ENCODE peak calls at places on chromosomes 1 and 21, in seven cellular contexts. One of them, this sample, is unnamed.

GRCh38 chr21:38769253-38769780 is 36.4 kb upstream of the ETS2 start:
- DNase-seq in lower lobe of right lung: no peak
- DNase-seq in H9: no peak
- DNase-seq in heart right ventricle: no peak
- DNase-seq in pancreas: no peak
- DNase-seq in fibroblast of lung: peak
- DNase-seq in IMR-90: peak
- DNase-seq in this sample: no peak

GRCh38 chr1:170530972-170531757 is 801 bp upstream of the GORAB start:
- DNase-seq in lower lobe of right lung: peak
- DNase-seq in H9: no peak
- DNase-seq in heart right ventricle: peak
- DNase-seq in pancreas: no peak
- DNase-seq in fibroblast of lung: peak
- DNase-seq in IMR-90: no peak
- DNase-seq in this sample: no peak

GRCh38 chr21:29306920-29307319 is 8.2 kb downstream of the BACH1 start:
- DNase-seq in lower lobe of right lung: no peak
- DNase-seq in H9: no peak
- DNase-seq in heart right ventricle: no peak
- DNase-seq in pancreas: no peak
- DNase-seq in fibroblast of lung: no peak
- DNase-seq in IMR-90: no peak
- DNase-seq in this sample: no peak

GRCh38 chr1:214496126-214496525 is 55.3 kb downstream of the PTPN14 start:
- DNase-seq in lower lobe of right lung: no peak
- DNase-seq in H9: no peak
- DNase-seq in heart right ventricle: no peak
- DNase-seq in pancreas: no peak
- DNase-seq in fibroblast of lung: no peak
- DNase-seq in IMR-90: no peak
- DNase-seq in this sample: no peak

GRCh38 chr1:221884821-221885220 is 142.9 kb upstream of the DUSP10 start:
- DNase-seq in lower lobe of right lung: no peak
- DNase-seq in H9: no peak
- DNase-seq in heart right ventricle: no peak
- DNase-seq in pancreas: no peak
- DNase-seq in fibroblast of lung: no peak
- DNase-seq in IMR-90: peak
- DNase-seq in this sample: no peak

GRCh38 chr21:32861871-32862270 is 90.3 kb upstream of the PAXBP1 start:
- DNase-seq in lower lobe of right lung: no peak
- DNase-seq in H9: no peak
- DNase-seq in heart right ventricle: no peak
- DNase-seq in pancreas: no peak
- DNase-seq in fibroblast of lung: peak
- DNase-seq in IMR-90: no peak
- DNase-seq in this sample: no peak

GRCh38 chr1:223114871-223115270 is 28.2 kb downstream of the TLR5 start:
- DNase-seq in lower lobe of right lung: no peak
- DNase-seq in H9: no peak
- DNase-seq in heart right ventricle: no peak
- DNase-seq in pancreas: no peak
- DNase-seq in fibroblast of lung: no peak
- DNase-seq in IMR-90: no peak
- DNase-seq in this sample: no peak

GRCh38 chr1:245825128-245825901 is 670.5 kb downstream of the KIF26B start:
- DNase-seq in lower lobe of right lung: no peak
- DNase-seq in H9: peak
- DNase-seq in heart right ventricle: no peak
- DNase-seq in pancreas: no peak
- DNase-seq in fibroblast of lung: peak
- DNase-seq in IMR-90: peak
- DNase-seq in this sample: no peak

GRCh38 chr1:17553970-17554369 is 14.5 kb downstream of the ARHGEF10L start:
- DNase-seq in lower lobe of right lung: no peak
- DNase-seq in H9: no peak
- DNase-seq in heart right ventricle: no peak
- DNase-seq in pancreas: no peak
- DNase-seq in fibroblast of lung: peak
- DNase-seq in IMR-90: peak
- DNase-seq in this sample: peak

GRCh38 chr1:38217316-38217715 is 170.7 kb upstream of the POU3F1 start:
- DNase-seq in lower lobe of right lung: no peak
- DNase-seq in H9: no peak
- DNase-seq in heart right ventricle: no peak
- DNase-seq in pancreas: no peak
- DNase-seq in fibroblast of lung: no peak
- DNase-seq in IMR-90: no peak
- DNase-seq in this sample: no peak

GRCh38 chr1:234926574-234927311 is 201.9 kb downstream of the TOMM20 start:
- DNase-seq in lower lobe of right lung: no peak
- DNase-seq in H9: peak
- DNase-seq in heart right ventricle: no peak
- DNase-seq in pancreas: peak
- DNase-seq in fibroblast of lung: no peak
- DNase-seq in IMR-90: no peak
- DNase-seq in this sample: no peak

GRCh38 chr1:220028496-220028895 is 17.8 kb downstream of the EPRS1 start:
- DNase-seq in lower lobe of right lung: no peak
- DNase-seq in H9: no peak
- DNase-seq in heart right ventricle: no peak
- DNase-seq in pancreas: no peak
- DNase-seq in fibroblast of lung: no peak
- DNase-seq in IMR-90: no peak
- DNase-seq in this sample: no peak

GRCh38 chr1:172647110-172647564 is 11.8 kb upstream of the FASLG start:
- DNase-seq in lower lobe of right lung: no peak
- DNase-seq in H9: no peak
- DNase-seq in heart right ventricle: no peak
- DNase-seq in pancreas: no peak
- DNase-seq in fibroblast of lung: no peak
- DNase-seq in IMR-90: peak
- DNase-seq in this sample: no peak

GRCh38 chr1:21594935-21595897 is 73.9 kb downstream of the RAP1GAP start:
- DNase-seq in lower lobe of right lung: peak
- DNase-seq in H9: peak
- DNase-seq in heart right ventricle: peak
- DNase-seq in pancreas: peak
- DNase-seq in fibroblast of lung: peak
- DNase-seq in IMR-90: peak
- DNase-seq in this sample: no peak

GRCh38 chr1:208803371-208803811 is 559.2 kb upstream of the PLXNA2 start:
- DNase-seq in lower lobe of right lung: no peak
- DNase-seq in H9: no peak
- DNase-seq in heart right ventricle: no peak
- DNase-seq in pancreas: no peak
- DNase-seq in fibroblast of lung: no peak
- DNase-seq in IMR-90: no peak
- DNase-seq in this sample: no peak

GRCh38 chr1:112544011-112544688 is 35.4 kb downstream of the WNT2B start:
- DNase-seq in lower lobe of right lung: no peak
- DNase-seq in H9: no peak
- DNase-seq in heart right ventricle: no peak
- DNase-seq in pancreas: no peak
- DNase-seq in fibroblast of lung: peak
- DNase-seq in IMR-90: peak
- DNase-seq in this sample: peak

GRCh38 chr1:147752531-147752930 is 7.9 kb downstream of the GJA5 start:
- DNase-seq in lower lobe of right lung: no peak
- DNase-seq in H9: no peak
- DNase-seq in heart right ventricle: no peak
- DNase-seq in pancreas: no peak
- DNase-seq in fibroblast of lung: no peak
- DNase-seq in IMR-90: no peak
- DNase-seq in this sample: no peak

GRCh38 chr1:156281281-156282142 is 1.1 kb downstream of the SMG5 start:
- DNase-seq in lower lobe of right lung: no peak
- DNase-seq in H9: no peak
- DNase-seq in heart right ventricle: peak
- DNase-seq in pancreas: no peak
- DNase-seq in fibroblast of lung: peak
- DNase-seq in IMR-90: peak
- DNase-seq in this sample: no peak

GRCh38 chr21:18350216-18350615 is 53.4 kb downstream of the TMPRSS15 start:
- DNase-seq in lower lobe of right lung: no peak
- DNase-seq in H9: no peak
- DNase-seq in heart right ventricle: no peak
- DNase-seq in pancreas: no peak
- DNase-seq in fibroblast of lung: peak
- DNase-seq in IMR-90: no peak
- DNase-seq in this sample: peak

GRCh38 chr1:43711524-43712386 is 4.4 kb downstream of the ST3GAL3 start:
- DNase-seq in lower lobe of right lung: no peak
- DNase-seq in H9: no peak
- DNase-seq in heart right ventricle: no peak
- DNase-seq in pancreas: no peak
- DNase-seq in fibroblast of lung: peak
- DNase-seq in IMR-90: peak
- DNase-seq in this sample: peak

GRCh38 chr1:25543425-25544242 is at the start of gene LDLRAP1:
- DNase-seq in lower lobe of right lung: peak
- DNase-seq in H9: peak
- DNase-seq in heart right ventricle: peak
- DNase-seq in pancreas: peak
- DNase-seq in fibroblast of lung: peak
- DNase-seq in IMR-90: peak
- DNase-seq in this sample: no peak

DNA sequence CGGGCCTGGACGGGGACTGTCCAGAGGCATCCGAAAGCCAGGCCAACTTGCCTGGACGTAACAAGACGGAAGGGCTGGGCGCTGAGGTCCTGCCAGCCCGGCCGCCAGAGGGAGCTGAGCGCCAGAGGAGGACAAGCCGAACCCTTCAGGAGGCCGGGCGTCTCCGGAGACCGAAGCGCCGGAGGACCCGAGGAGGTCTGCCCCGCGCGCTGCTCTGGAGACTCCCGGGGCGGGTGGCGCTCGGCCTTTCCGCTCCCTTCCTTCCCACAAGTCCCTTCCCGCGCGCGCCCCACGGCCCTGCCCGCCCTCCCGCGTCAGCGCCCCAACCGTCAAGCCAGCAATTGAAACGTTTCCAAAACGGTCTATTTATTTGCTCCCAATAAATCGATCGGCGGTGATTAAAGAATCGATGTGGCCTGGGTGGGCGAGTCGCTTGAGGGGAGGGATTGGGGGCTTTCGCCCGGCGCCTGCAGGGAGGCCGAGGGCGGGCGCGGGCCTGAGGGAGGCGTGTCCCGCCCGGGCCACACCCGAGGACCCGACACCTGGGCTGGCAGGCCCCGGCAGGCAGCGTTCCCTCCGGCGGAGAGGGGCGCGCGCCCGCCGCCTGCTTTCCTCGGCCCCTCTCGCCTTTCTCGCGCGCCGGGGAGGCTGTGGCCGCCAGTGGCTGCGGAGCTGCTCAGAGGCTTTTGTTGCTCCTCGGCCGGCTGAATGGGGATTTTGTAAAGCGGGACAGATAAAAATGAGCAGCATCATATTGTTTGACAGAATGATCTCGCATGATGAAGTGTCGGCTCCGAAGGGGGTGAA is 5.2 kb upstream of the FOXD3 start:
- DNase-seq in lower lobe of right lung: peak
- DNase-seq in H9: peak
- DNase-seq in heart right ventricle: peak
- DNase-seq in pancreas: peak
- DNase-seq in fibroblast of lung: peak
- DNase-seq in IMR-90: peak
- DNase-seq in this sample: no peak
- TF ChIP-seq CTCF in lower lobe of right lung: peak
- TF ChIP-seq CTCF in H9: peak
- TF ChIP-seq CTCF in heart right ventricle: peak
- TF ChIP-seq CTCF in pancreas: peak
- TF ChIP-seq CTCF in fibroblast of lung: peak
- TF ChIP-seq CTCF in IMR-90: peak
- TF ChIP-seq CTCF in this sample: peak

GRCh38 chr1:52748119-52748518 is 21.9 kb downstream of the ZYG11B start:
- DNase-seq in lower lobe of right lung: no peak
- DNase-seq in H9: no peak
- DNase-seq in heart right ventricle: no peak
- DNase-seq in pancreas: no peak
- DNase-seq in fibroblast of lung: peak
- DNase-seq in IMR-90: no peak
- DNase-seq in this sample: no peak
- H3K27ac ChIP-seq in lower lobe of right lung: no peak
- H3K27ac ChIP-seq in H9: no peak
- H3K27ac ChIP-seq in heart right ventricle: no peak
- H3K27ac ChIP-seq in pancreas: no peak
- H3K27ac ChIP-seq in fibroblast of lung: no peak
- H3K27ac ChIP-seq in IMR-90: no peak
- H3K27ac ChIP-seq in this sample: no peak

GRCh38 chr1:35650416-35650815 is 9.1 kb upstream of the PSMB2 start:
- DNase-seq in lower lobe of right lung: no peak
- DNase-seq in H9: no peak
- DNase-seq in heart right ventricle: no peak
- DNase-seq in pancreas: no peak
- DNase-seq in fibroblast of lung: no peak
- DNase-seq in IMR-90: no peak
- DNase-seq in this sample: no peak

GRCh38 chr1:35641233-35641866 is at the start of gene PSMB2:
- DNase-seq in lower lobe of right lung: peak
- DNase-seq in H9: peak
- DNase-seq in heart right ventricle: peak
- DNase-seq in pancreas: peak
- DNase-seq in fibroblast of lung: peak
- DNase-seq in IMR-90: peak
- DNase-seq in this sample: peak

GRCh38 chr1:35644204-35644603 is 2.9 kb upstream of the PSMB2 start:
- DNase-seq in lower lobe of right lung: no peak
- DNase-seq in H9: no peak
- DNase-seq in heart right ventricle: no peak
- DNase-seq in pancreas: no peak
- DNase-seq in fibroblast of lung: no peak
- DNase-seq in IMR-90: no peak
- DNase-seq in this sample: no peak

GRCh38 chr1:35642472-35642955 is 1.2 kb upstream of the PSMB2 start:
- DNase-seq in lower lobe of right lung: no peak
- DNase-seq in H9: peak
- DNase-seq in heart right ventricle: no peak
- DNase-seq in pancreas: peak
- DNase-seq in fibroblast of lung: no peak
- DNase-seq in IMR-90: no peak
- DNase-seq in this sample: no peak

DNA sequence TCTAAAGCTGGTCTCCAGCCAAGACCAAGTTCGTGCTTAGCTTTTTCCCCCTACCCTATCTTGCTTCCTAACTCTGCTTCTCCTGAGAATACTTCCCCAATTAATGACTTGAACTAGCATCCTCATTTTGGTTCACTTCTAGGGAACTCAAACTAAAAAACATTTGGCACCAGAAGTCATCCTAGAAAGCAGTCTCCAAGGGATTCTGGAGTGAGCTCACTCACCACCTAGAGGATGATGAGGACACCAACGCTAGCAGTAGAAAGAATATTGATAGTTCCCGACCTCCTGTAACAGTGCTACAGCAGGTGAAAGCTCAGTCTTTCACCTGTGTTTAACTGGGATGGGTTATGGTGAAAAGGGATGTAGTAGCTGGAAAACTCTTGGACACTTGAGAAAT is 4.7 kb upstream of the PSMB2 start:
- DNase-seq in lower lobe of right lung: no peak
- DNase-seq in H9: no peak
- DNase-seq in heart right ventricle: no peak
- DNase-seq in pancreas: no peak
- DNase-seq in fibroblast of lung: no peak
- DNase-seq in IMR-90: no peak
- DNase-seq in this sample: no peak
- TF ChIP-seq CTCF in lower lobe of right lung: no peak
- TF ChIP-seq CTCF in H9: peak
- TF ChIP-seq CTCF in heart right ventricle: no peak
- TF ChIP-seq CTCF in pancreas: no peak
- TF ChIP-seq CTCF in fibroblast of lung: no peak
- TF ChIP-seq CTCF in IMR-90: peak
- TF ChIP-seq CTCF in this sample: peak

GRCh38 chr1:2575801-2576663 is 10.5 kb upstream of the PRXL2B start:
- DNase-seq in lower lobe of right lung: peak
- DNase-seq in H9: no peak
- DNase-seq in heart right ventricle: peak
- DNase-seq in pancreas: peak
- DNase-seq in fibroblast of lung: no peak
- DNase-seq in IMR-90: no peak
- DNase-seq in this sample: no peak
- H3K27ac ChIP-seq in lower lobe of right lung: peak
- H3K27ac ChIP-seq in H9: no peak
- H3K27ac ChIP-seq in heart right ventricle: peak
- H3K27ac ChIP-seq in pancreas: no peak
- H3K27ac ChIP-seq in fibroblast of lung: no peak
- H3K27ac ChIP-seq in IMR-90: no peak
- H3K27ac ChIP-seq in this sample: no peak

This sample was measured in foreskin keratinocyte.